ENCODE peak calls at places on chromosomes 6 and 20, in five cellular contexts. X is GM12865, F is heart right ventricle, I is K562, Y is left ventricle myocardium inferior. V is an unnamed sample.
A peak's percentile ranks its signal among the peaks of the same experiment; 100 is the strongest.

GRCh38 chr6:159807150-159807859 is 7.2 kb downstream of the PNLDC1 start:
- DNase-seq in Y (no peak), F (no peak), X (no peak), I (no peak), V (no peak)

GRCh38 chr6:163572612-163573011 is 158.1 kb downstream of the QKI start:
- DNase-seq in X (no peak), Y (no peak), F (no peak), I (peak; percentile 89), V (no peak)

GRCh38 chr6:25652007-25652515 is at the start of gene SCGN:
- DNase-seq in Y (peak; percentile 60), X (no peak), F (peak; percentile 68), I (peak; percentile 53), V (no peak)

GRCh38 chr20:58602124-58602523 is 49.0 kb upstream of the STX16 start:
- DNase-seq in I (no peak), Y (no peak), F (no peak), X (no peak), V (no peak)

GRCh38 chr6:162056745-162057144 is 670.8 kb downstream of the PRKN start:
- DNase-seq in X (no peak), Y (peak; percentile 45), F (no peak), I (no peak), V (no peak)

GRCh38 chr20:14790771-14791517 is 453.5 kb upstream of the FLRT3 start:
- DNase-seq in Y (no peak), X (peak; percentile 11), F (no peak), I (no peak), V (peak; percentile 24)

GRCh38 chr6:115241373-115241772 is 819.3 kb downstream of the FRK start:
- DNase-seq in I (no peak), Y (no peak), F (no peak), X (no peak), V (no peak)

GRCh38 chr6:41100871-41101287 is 28.1 kb downstream of the NFYA start:
- DNase-seq in Y (peak; percentile 16), I (no peak), F (no peak), X (no peak), V (no peak)

GRCh38 chr6:144006731-144007454 is 1.2 kb downstream of the PLAGL1 start:
- DNase-seq in I (peak; percentile 63), F (peak; percentile 13), Y (no peak), X (no peak), V (no peak)

GRCh38 chr6:35497571-35498406 is 910 bp upstream of the TEAD3 start:
- DNase-seq in I (peak; percentile 86), F (peak; percentile 82), X (no peak), Y (peak; percentile 83), V (no peak)

GRCh38 chr6:87237804-87238203 is 82.4 kb downstream of the ZNF292 start:
- DNase-seq in X (peak; percentile 35), Y (no peak), I (peak; percentile 14), F (no peak), V (no peak)

GRCh38 chr6:71224011-71224410 is 64.6 kb upstream of the OGFRL1 start:
- DNase-seq in F (no peak), I (no peak), Y (no peak), X (no peak), V (no peak)

GRCh38 chr6:31729515-31729978 is 448 bp upstream of the DDAH2 start:
- DNase-seq in Y (peak; percentile 94), X (peak; percentile 88), F (peak; percentile 94), I (peak; percentile 91), V (no peak)

GRCh38 chr20:830011-830521 is 3.4 kb upstream of the FAM110A start:
- DNase-seq in I (no peak), X (no peak), F (no peak), Y (no peak), V (no peak)

GRCh38 chr6:40887904-40888303 is 151.1 kb downstream of the UNC5CL start:
- DNase-seq in F (no peak), I (no peak), Y (no peak), X (no peak), V (no peak)

GRCh38 chr6:164337925-164338381 is 923.4 kb downstream of the QKI start:
- DNase-seq in F (no peak), I (peak; percentile 15), Y (no peak), X (no peak), V (no peak)

GRCh38 chr20:23700931-23701330 is 12.1 kb upstream of the CST4 start:
- DNase-seq in X (no peak), Y (no peak), F (no peak), I (no peak), V (no peak)

GRCh38 chr20:32752458-32753250 is 9.4 kb upstream of the COMMD7 start:
- DNase-seq in I (peak; percentile 86), X (no peak), Y (no peak), F (no peak), V (no peak)

GRCh38 chr6:168527451-168528210 is 86.6 kb downstream of the SMOC2 start:
- DNase-seq in I (no peak), F (no peak), X (no peak), Y (no peak), V (no peak)

GRCh38 chr6:137043710-137044365 is 927 bp downstream of the IL20RA start:
- DNase-seq in X (no peak), Y (peak; percentile 21), I (no peak), F (no peak), V (no peak)

GRCh38 chr6:20916081-20916480 is 381.8 kb downstream of the CDKAL1 start:
- DNase-seq in I (no peak), Y (no peak), X (no peak), F (no peak), V (no peak)

GRCh38 chr20:50928469-50928868 is 2.8 kb downstream of the ADNP start:
- DNase-seq in I (no peak), Y (no peak), F (no peak), X (peak; percentile 44), V (no peak)

GRCh38 chr6:151142676-151143075 is 97.1 kb upstream of the AKAP12 start:
- DNase-seq in F (no peak), Y (no peak), X (no peak), I (no peak), V (no peak)

GRCh38 chr6:28373925-28374324 is 24.2 kb downstream of the ZKSCAN3 start:
- DNase-seq in X (no peak), Y (no peak), F (no peak), I (no peak), V (no peak)

GRCh38 chr6:132446136-132446535 is 44.9 kb upstream of the MOXD1 start:
- DNase-seq in Y (no peak), F (no peak), I (no peak), X (no peak), V (no peak)
- H3K4me3 ChIP-seq in Y (no peak overlapping the region), F (no peak overlapping the region), I (no peak overlapping the region), X (no peak overlapping the region), V (no peak overlapping the region)

GRCh38 chr6:107655245-107655644 is 165.3 kb downstream of the SOBP start:
- DNase-seq in F (no peak), X (no peak), Y (no peak), I (no peak), V (no peak)
- TF ChIP-seq CTCF in F (peak; percentile 52), X (peak; percentile 16), Y (peak; percentile 47), I (peak; percentile 38), V (no peak)

GRCh38 chr6:37515712-37516075 is 16.0 kb upstream of the CCDC167 start:
- DNase-seq in Y (no peak), F (no peak), X (no peak), I (no peak), V (no peak)

GRCh38 chr6:37513576-37513975 is 13.9 kb upstream of the CCDC167 start:
- DNase-seq in F (no peak), X (no peak), Y (no peak), I (no peak), V (no peak)

GRCh38 chr6:37514840-37515239 is 15.1 kb upstream of the CCDC167 start:
- DNase-seq in F (no peak), Y (no peak), X (no peak), I (no peak), V (no peak)

GRCh38 chr6:37513155-37513554 is 13.5 kb upstream of the CCDC167 start:
- DNase-seq in I (no peak), Y (no peak), X (no peak), F (no peak), V (no peak)

DNA sequence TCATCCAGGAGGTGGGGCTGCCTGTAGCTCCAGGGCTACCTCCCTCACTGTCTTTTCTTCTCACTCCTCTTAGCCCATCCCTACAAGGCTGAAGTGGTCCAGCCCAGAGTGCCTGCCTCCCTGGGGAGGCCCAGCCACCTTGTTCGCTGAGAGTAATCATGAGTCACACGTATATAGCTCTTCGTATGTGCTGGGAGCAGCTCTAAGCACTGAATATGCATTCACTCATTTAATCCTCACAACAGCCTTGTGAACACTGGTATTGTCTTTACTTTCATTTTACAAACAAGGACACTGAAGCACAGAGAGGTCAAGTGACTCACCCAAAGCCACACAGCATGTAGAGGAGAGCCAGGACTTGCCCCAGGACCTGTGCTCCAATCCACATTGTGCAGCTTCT is 14.7 kb upstream of the CCDC167 start:
- DNase-seq in I (no peak), F (no peak), X (no peak), Y (no peak), V (no peak)
- H3K4me3 ChIP-seq in I (no peak overlapping the region), F (no peak overlapping the region), X (no peak overlapping the region), Y (no peak overlapping the region), V (no peak overlapping the region)

GRCh38 chr20:56359212-56360132 is 698 bp downstream of the FAM210B start:
- DNase-seq in X (peak; percentile 20), Y (peak; percentile 46), F (peak; percentile 39), I (no peak), V (peak; percentile 16)
- TF ChIP-seq CTCF in X (no peak), Y (no peak), F (no peak), I (no peak), V (no peak)

DNA sequence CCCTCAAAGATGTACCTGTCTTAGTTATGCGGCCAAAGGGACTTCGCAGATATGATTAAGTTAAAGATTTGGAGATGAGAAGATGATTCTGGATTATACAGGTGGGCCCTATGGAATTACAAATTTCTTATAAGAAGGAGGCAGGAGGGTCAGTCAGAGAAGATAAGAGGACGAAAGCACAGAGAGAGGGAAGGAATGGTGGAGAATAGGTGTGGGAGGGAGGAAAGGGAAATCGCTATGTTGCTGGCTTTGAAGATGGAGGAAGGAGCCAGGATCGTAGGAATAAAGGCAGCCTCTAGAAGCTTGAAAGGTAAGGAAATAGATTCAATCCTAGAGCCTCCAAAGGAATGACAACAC is 1.2 kb upstream of the TSPYL1 start:
- DNase-seq in F (no peak), Y (no peak), I (no peak), X (no peak), V (no peak)
- H3K4me3 ChIP-seq in F (no peak overlapping the region), Y (peak overlapping the region; percentile 85), I (peak overlapping the region; percentile 93), X (no peak overlapping the region), V (no peak overlapping the region)

DNA sequence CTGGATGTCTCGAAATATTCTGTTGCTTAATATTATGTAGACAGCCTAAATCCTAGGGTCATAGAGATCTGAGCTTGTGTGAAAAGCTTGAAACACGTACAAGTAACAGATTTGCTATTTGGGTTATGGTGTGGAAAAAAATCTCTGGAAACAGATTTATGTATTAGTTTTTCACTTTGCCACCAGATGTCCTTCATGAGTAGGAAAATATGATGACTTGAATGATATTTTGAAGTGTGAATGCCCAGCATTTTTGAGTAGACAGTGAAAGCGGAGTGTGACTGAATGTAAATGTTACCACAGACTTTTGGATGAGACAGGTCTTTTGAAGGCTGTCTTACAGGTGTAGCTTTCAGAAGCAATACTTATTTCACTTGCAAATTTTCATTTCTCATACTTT is 4.2 kb upstream of the BMP6 start:
- DNase-seq in I (no peak), F (no peak), X (peak; percentile 56), Y (no peak), V (no peak)
- TF ChIP-seq CTCF in I (peak; percentile 59), F (peak; percentile 51), X (no peak), Y (peak; percentile 50), V (no peak)

V was measured in AG04449.